ENCODE peak calls at places on chromosome 3, in nine cellular contexts. One of them, this sample, is unnamed.

GRCh38 chr3:12884104-12884742 is 42.9 kb upstream of the RPL32 start:
- ATAC-seq in activated B cell treated with CpG ODN at 0.5 μM for 24 hours: no peak
- ATAC-seq in A549: no peak
- ATAC-seq in stimulated activated naive CD8-positive, alpha-beta T cell treated with anti-CD3 and anti-CD28 coated beads, Interleukin-15, Interleukin-2, amounts not matched to agents 100 U/mL and 50 U/mL, for 24 hours: no peak
- ATAC-seq in activated CD8-positive, alpha-beta T cell treated with anti-CD3 and anti-CD28 coated beads, Interleukin-2, amount 10 ng/mL, durations not matched to agents 7 days and 5 days: no peak
- ATAC-seq in CD8-positive, alpha-beta T cell: no peak
- ATAC-seq in right cardiac atrium: peak; percentile 84
- ATAC-seq in T-cell: no peak
- ATAC-seq in Right ventricle myocardium superior: peak; percentile 96
- ATAC-seq in this sample: no peak

GRCh38 chr3:193884652-193885051 is 251.3 kb upstream of the HES1 start:
- ATAC-seq in activated B cell treated with CpG ODN at 0.5 μM for 24 hours: no peak
- ATAC-seq in A549: no peak
- ATAC-seq in stimulated activated naive CD8-positive, alpha-beta T cell treated with anti-CD3 and anti-CD28 coated beads, Interleukin-15, Interleukin-2, amounts not matched to agents 100 U/mL and 50 U/mL, for 24 hours: no peak
- ATAC-seq in activated CD8-positive, alpha-beta T cell treated with anti-CD3 and anti-CD28 coated beads, Interleukin-2, amount 10 ng/mL, durations not matched to agents 7 days and 5 days: no peak
- ATAC-seq in CD8-positive, alpha-beta T cell: no peak
- ATAC-seq in right cardiac atrium: no peak
- ATAC-seq in T-cell: no peak
- ATAC-seq in Right ventricle myocardium superior: no peak
- ATAC-seq in this sample: no peak

GRCh38 chr3:189353318-189353958 is 181.7 kb downstream of the TPRG1 start:
- ATAC-seq in activated B cell treated with CpG ODN at 0.5 μM for 24 hours: no peak
- ATAC-seq in A549: peak; percentile 25
- ATAC-seq in stimulated activated naive CD8-positive, alpha-beta T cell treated with anti-CD3 and anti-CD28 coated beads, Interleukin-15, Interleukin-2, amounts not matched to agents 100 U/mL and 50 U/mL, for 24 hours: no peak
- ATAC-seq in activated CD8-positive, alpha-beta T cell treated with anti-CD3 and anti-CD28 coated beads, Interleukin-2, amount 10 ng/mL, durations not matched to agents 7 days and 5 days: no peak
- ATAC-seq in CD8-positive, alpha-beta T cell: no peak
- ATAC-seq in right cardiac atrium: no peak
- ATAC-seq in T-cell: no peak
- ATAC-seq in Right ventricle myocardium superior: no peak
- ATAC-seq in this sample: no peak

GRCh38 chr3:50815844-50816243 is 141.1 kb downstream of the DOCK3 start:
- ATAC-seq in activated B cell treated with CpG ODN at 0.5 μM for 24 hours: no peak
- ATAC-seq in A549: no peak
- ATAC-seq in stimulated activated naive CD8-positive, alpha-beta T cell treated with anti-CD3 and anti-CD28 coated beads, Interleukin-15, Interleukin-2, amounts not matched to agents 100 U/mL and 50 U/mL, for 24 hours: no peak
- ATAC-seq in activated CD8-positive, alpha-beta T cell treated with anti-CD3 and anti-CD28 coated beads, Interleukin-2, amount 10 ng/mL, durations not matched to agents 7 days and 5 days: no peak
- ATAC-seq in CD8-positive, alpha-beta T cell: no peak
- ATAC-seq in right cardiac atrium: no peak
- ATAC-seq in T-cell: no peak
- ATAC-seq in Right ventricle myocardium superior: no peak
- ATAC-seq in this sample: no peak

GRCh38 chr3:144921710-144922109 is 950.1 kb downstream of the DIPK2A start:
- ATAC-seq in activated B cell treated with CpG ODN at 0.5 μM for 24 hours: no peak
- ATAC-seq in A549: no peak
- ATAC-seq in stimulated activated naive CD8-positive, alpha-beta T cell treated with anti-CD3 and anti-CD28 coated beads, Interleukin-15, Interleukin-2, amounts not matched to agents 100 U/mL and 50 U/mL, for 24 hours: no peak
- ATAC-seq in activated CD8-positive, alpha-beta T cell treated with anti-CD3 and anti-CD28 coated beads, Interleukin-2, amount 10 ng/mL, durations not matched to agents 7 days and 5 days: no peak
- ATAC-seq in CD8-positive, alpha-beta T cell: no peak
- ATAC-seq in right cardiac atrium: peak; percentile 60
- ATAC-seq in T-cell: no peak
- ATAC-seq in Right ventricle myocardium superior: no peak
- ATAC-seq in this sample: no peak

GRCh38 chr3:189513281-189514151 is 117.7 kb upstream of the TP63 start:
- ATAC-seq in activated B cell treated with CpG ODN at 0.5 μM for 24 hours: no peak
- ATAC-seq in A549: peak; percentile 84
- ATAC-seq in stimulated activated naive CD8-positive, alpha-beta T cell treated with anti-CD3 and anti-CD28 coated beads, Interleukin-15, Interleukin-2, amounts not matched to agents 100 U/mL and 50 U/mL, for 24 hours: no peak
- ATAC-seq in activated CD8-positive, alpha-beta T cell treated with anti-CD3 and anti-CD28 coated beads, Interleukin-2, amount 10 ng/mL, durations not matched to agents 7 days and 5 days: no peak
- ATAC-seq in CD8-positive, alpha-beta T cell: no peak
- ATAC-seq in right cardiac atrium: no peak
- ATAC-seq in T-cell: no peak
- ATAC-seq in Right ventricle myocardium superior: no peak
- ATAC-seq in this sample: no peak

GRCh38 chr3:71232175-71232679 is 351.3 kb downstream of the FOXP1 start:
- ATAC-seq in activated B cell treated with CpG ODN at 0.5 μM for 24 hours: no peak
- ATAC-seq in A549: no peak
- ATAC-seq in stimulated activated naive CD8-positive, alpha-beta T cell treated with anti-CD3 and anti-CD28 coated beads, Interleukin-15, Interleukin-2, amounts not matched to agents 100 U/mL and 50 U/mL, for 24 hours: peak; percentile 29
- ATAC-seq in activated CD8-positive, alpha-beta T cell treated with anti-CD3 and anti-CD28 coated beads, Interleukin-2, amount 10 ng/mL, durations not matched to agents 7 days and 5 days: peak; percentile 26
- ATAC-seq in CD8-positive, alpha-beta T cell: no peak
- ATAC-seq in right cardiac atrium: no peak
- ATAC-seq in T-cell: no peak
- ATAC-seq in Right ventricle myocardium superior: no peak
- ATAC-seq in this sample: no peak

GRCh38 chr3:115292131-115292530 is 145.0 kb upstream of the ZBTB20 start:
- ATAC-seq in activated B cell treated with CpG ODN at 0.5 μM for 24 hours: no peak
- ATAC-seq in A549: no peak
- ATAC-seq in stimulated activated naive CD8-positive, alpha-beta T cell treated with anti-CD3 and anti-CD28 coated beads, Interleukin-15, Interleukin-2, amounts not matched to agents 100 U/mL and 50 U/mL, for 24 hours: no peak
- ATAC-seq in activated CD8-positive, alpha-beta T cell treated with anti-CD3 and anti-CD28 coated beads, Interleukin-2, amount 10 ng/mL, durations not matched to agents 7 days and 5 days: no peak
- ATAC-seq in CD8-positive, alpha-beta T cell: no peak
- ATAC-seq in right cardiac atrium: no peak
- ATAC-seq in T-cell: no peak
- ATAC-seq in Right ventricle myocardium superior: no peak
- ATAC-seq in this sample: no peak

GRCh38 chr3:129561619-129562248 is 18.8 kb downstream of the H1-8 start:
- ATAC-seq in activated B cell treated with CpG ODN at 0.5 μM for 24 hours: no peak
- ATAC-seq in A549: no peak
- ATAC-seq in stimulated activated naive CD8-positive, alpha-beta T cell treated with anti-CD3 and anti-CD28 coated beads, Interleukin-15, Interleukin-2, amounts not matched to agents 100 U/mL and 50 U/mL, for 24 hours: no peak
- ATAC-seq in activated CD8-positive, alpha-beta T cell treated with anti-CD3 and anti-CD28 coated beads, Interleukin-2, amount 10 ng/mL, durations not matched to agents 7 days and 5 days: no peak
- ATAC-seq in CD8-positive, alpha-beta T cell: no peak
- ATAC-seq in right cardiac atrium: no peak
- ATAC-seq in T-cell: no peak
- ATAC-seq in Right ventricle myocardium superior: no peak
- ATAC-seq in this sample: no peak

GRCh38 chr3:46416134-46417119 is 9.4 kb downstream of the CCRL2 start:
- ATAC-seq in activated B cell treated with CpG ODN at 0.5 μM for 24 hours: no peak
- ATAC-seq in A549: no peak
- ATAC-seq in stimulated activated naive CD8-positive, alpha-beta T cell treated with anti-CD3 and anti-CD28 coated beads, Interleukin-15, Interleukin-2, amounts not matched to agents 100 U/mL and 50 U/mL, for 24 hours: peak; percentile 69
- ATAC-seq in activated CD8-positive, alpha-beta T cell treated with anti-CD3 and anti-CD28 coated beads, Interleukin-2, amount 10 ng/mL, durations not matched to agents 7 days and 5 days: no peak
- ATAC-seq in CD8-positive, alpha-beta T cell: no peak
- ATAC-seq in right cardiac atrium: no peak
- ATAC-seq in T-cell: no peak
- ATAC-seq in Right ventricle myocardium superior: no peak
- ATAC-seq in this sample: no peak

GRCh38 chr3:7854721-7855120 is 646.9 kb upstream of the LMCD1 start:
- ATAC-seq in activated B cell treated with CpG ODN at 0.5 μM for 24 hours: no peak
- ATAC-seq in A549: no peak
- ATAC-seq in stimulated activated naive CD8-positive, alpha-beta T cell treated with anti-CD3 and anti-CD28 coated beads, Interleukin-15, Interleukin-2, amounts not matched to agents 100 U/mL and 50 U/mL, for 24 hours: no peak
- ATAC-seq in activated CD8-positive, alpha-beta T cell treated with anti-CD3 and anti-CD28 coated beads, Interleukin-2, amount 10 ng/mL, durations not matched to agents 7 days and 5 days: no peak
- ATAC-seq in CD8-positive, alpha-beta T cell: no peak
- ATAC-seq in right cardiac atrium: no peak
- ATAC-seq in T-cell: no peak
- ATAC-seq in Right ventricle myocardium superior: no peak
- ATAC-seq in this sample: no peak

GRCh38 chr3:179488213-179488612 is 36.9 kb upstream of the GNB4 start:
- ATAC-seq in activated B cell treated with CpG ODN at 0.5 μM for 24 hours: no peak
- ATAC-seq in A549: no peak
- ATAC-seq in stimulated activated naive CD8-positive, alpha-beta T cell treated with anti-CD3 and anti-CD28 coated beads, Interleukin-15, Interleukin-2, amounts not matched to agents 100 U/mL and 50 U/mL, for 24 hours: no peak
- ATAC-seq in activated CD8-positive, alpha-beta T cell treated with anti-CD3 and anti-CD28 coated beads, Interleukin-2, amount 10 ng/mL, durations not matched to agents 7 days and 5 days: no peak
- ATAC-seq in CD8-positive, alpha-beta T cell: no peak
- ATAC-seq in right cardiac atrium: no peak
- ATAC-seq in T-cell: no peak
- ATAC-seq in Right ventricle myocardium superior: no peak
- ATAC-seq in this sample: no peak

GRCh38 chr3:114847564-114847963 is 299.5 kb downstream of the ZBTB20 start:
- ATAC-seq in activated B cell treated with CpG ODN at 0.5 μM for 24 hours: no peak
- ATAC-seq in A549: no peak
- ATAC-seq in stimulated activated naive CD8-positive, alpha-beta T cell treated with anti-CD3 and anti-CD28 coated beads, Interleukin-15, Interleukin-2, amounts not matched to agents 100 U/mL and 50 U/mL, for 24 hours: no peak
- ATAC-seq in activated CD8-positive, alpha-beta T cell treated with anti-CD3 and anti-CD28 coated beads, Interleukin-2, amount 10 ng/mL, durations not matched to agents 7 days and 5 days: no peak
- ATAC-seq in CD8-positive, alpha-beta T cell: no peak
- ATAC-seq in right cardiac atrium: no peak
- ATAC-seq in T-cell: no peak
- ATAC-seq in Right ventricle myocardium superior: no peak
- ATAC-seq in this sample: no peak

GRCh38 chr3:47533481-47533880 is 20.0 kb upstream of the ELP6 start:
- ATAC-seq in activated B cell treated with CpG ODN at 0.5 μM for 24 hours: no peak
- ATAC-seq in A549: no peak
- ATAC-seq in stimulated activated naive CD8-positive, alpha-beta T cell treated with anti-CD3 and anti-CD28 coated beads, Interleukin-15, Interleukin-2, amounts not matched to agents 100 U/mL and 50 U/mL, for 24 hours: no peak
- ATAC-seq in activated CD8-positive, alpha-beta T cell treated with anti-CD3 and anti-CD28 coated beads, Interleukin-2, amount 10 ng/mL, durations not matched to agents 7 days and 5 days: no peak
- ATAC-seq in CD8-positive, alpha-beta T cell: no peak
- ATAC-seq in right cardiac atrium: no peak
- ATAC-seq in T-cell: no peak
- ATAC-seq in Right ventricle myocardium superior: no peak
- ATAC-seq in this sample: no peak

GRCh38 chr3:194602580-194603300 is 30.5 kb downstream of the TMEM44 start:
- ATAC-seq in activated B cell treated with CpG ODN at 0.5 μM for 24 hours: no peak
- ATAC-seq in A549: no peak
- ATAC-seq in stimulated activated naive CD8-positive, alpha-beta T cell treated with anti-CD3 and anti-CD28 coated beads, Interleukin-15, Interleukin-2, amounts not matched to agents 100 U/mL and 50 U/mL, for 24 hours: no peak
- ATAC-seq in activated CD8-positive, alpha-beta T cell treated with anti-CD3 and anti-CD28 coated beads, Interleukin-2, amount 10 ng/mL, durations not matched to agents 7 days and 5 days: no peak
- ATAC-seq in CD8-positive, alpha-beta T cell: no peak
- ATAC-seq in right cardiac atrium: no peak
- ATAC-seq in T-cell: no peak
- ATAC-seq in Right ventricle myocardium superior: no peak
- ATAC-seq in this sample: no peak

GRCh38 chr3:123122525-123123315 is 55.9 kb downstream of the PDIA5 start:
- ATAC-seq in activated B cell treated with CpG ODN at 0.5 μM for 24 hours: no peak
- ATAC-seq in A549: no peak
- ATAC-seq in stimulated activated naive CD8-positive, alpha-beta T cell treated with anti-CD3 and anti-CD28 coated beads, Interleukin-15, Interleukin-2, amounts not matched to agents 100 U/mL and 50 U/mL, for 24 hours: no peak
- ATAC-seq in activated CD8-positive, alpha-beta T cell treated with anti-CD3 and anti-CD28 coated beads, Interleukin-2, amount 10 ng/mL, durations not matched to agents 7 days and 5 days: no peak
- ATAC-seq in CD8-positive, alpha-beta T cell: no peak
- ATAC-seq in right cardiac atrium: no peak
- ATAC-seq in T-cell: no peak
- ATAC-seq in Right ventricle myocardium superior: no peak
- ATAC-seq in this sample: peak; percentile 26

GRCh38 chr3:127791221-127791913 is 30.9 kb downstream of the MGLL start:
- ATAC-seq in activated B cell treated with CpG ODN at 0.5 μM for 24 hours: peak; percentile 83
- ATAC-seq in A549: peak; percentile 91
- ATAC-seq in stimulated activated naive CD8-positive, alpha-beta T cell treated with anti-CD3 and anti-CD28 coated beads, Interleukin-15, Interleukin-2, amounts not matched to agents 100 U/mL and 50 U/mL, for 24 hours: peak; percentile 52
- ATAC-seq in activated CD8-positive, alpha-beta T cell treated with anti-CD3 and anti-CD28 coated beads, Interleukin-2, amount 10 ng/mL, durations not matched to agents 7 days and 5 days: peak; percentile 95
- ATAC-seq in CD8-positive, alpha-beta T cell: peak; percentile 70
- ATAC-seq in right cardiac atrium: no peak
- ATAC-seq in T-cell: peak; percentile 69
- ATAC-seq in Right ventricle myocardium superior: no peak
- ATAC-seq in this sample: no peak

This sample was measured in activated CD4-positive, CD25-positive, alpha-beta regulatory T cell treated with anti-CD3 and anti-CD28 coated beads, Interleukin-2, amount 50 U/mL, for 24 hours.